ENCODE peak calls at places on chromosome X, in six cellular contexts. One of them, this sample, is unnamed.

GRCh38 chrX:82648062-82648461 is 860.0 kb upstream of the POU3F4 start:
- DNase-seq in GM12878: no peak
- DNase-seq in HCT116: no peak
- DNase-seq in SK-N-SH: no peak
- DNase-seq in K562: no peak
- DNase-seq in HepG2: no peak
- DNase-seq in this sample: no peak

GRCh38 chrX:130830599-130831346 is 72.2 kb downstream of the ENOX2 start:
- DNase-seq in K562: peak; percentile 43
- DNase-seq in GM12878: no peak
- DNase-seq in SK-N-SH: no peak
- DNase-seq in HepG2: no peak
- DNase-seq in HCT116: no peak
- DNase-seq in this sample: no peak

GRCh38 chrX:87299563-87300160 is 217.9 kb upstream of the KLHL4 start:
- DNase-seq in HepG2: peak; percentile 0
- DNase-seq in HCT116: no peak
- DNase-seq in SK-N-SH: no peak
- DNase-seq in GM12878: no peak
- DNase-seq in K562: peak; percentile 21
- DNase-seq in this sample: no peak

GRCh38 chrX:2418000-2418399 is 82.8 kb downstream of the DHRSX start:
- DNase-seq in GM12878: no peak
- DNase-seq in K562: no peak
- DNase-seq in SK-N-SH: no peak
- DNase-seq in HCT116: no peak
- DNase-seq in HepG2: no peak
- DNase-seq in this sample: no peak

GRCh38 chrX:132093239-132093860 is 34.5 kb downstream of the FRMD7 start:
- DNase-seq in K562: no peak
- DNase-seq in GM12878: no peak
- DNase-seq in HCT116: no peak
- DNase-seq in HepG2: no peak
- DNase-seq in SK-N-SH: peak; percentile 56
- DNase-seq in this sample: no peak

GRCh38 chrX:29872831-29873230 is 342.5 kb upstream of the MAGEB2 start:
- DNase-seq in HepG2: no peak
- DNase-seq in K562: no peak
- DNase-seq in HCT116: no peak
- DNase-seq in SK-N-SH: no peak
- DNase-seq in GM12878: no peak
- DNase-seq in this sample: no peak

GRCh38 chrX:101362757-101363156 is 14.2 kb upstream of the TIMM8A start:
- DNase-seq in HepG2: no peak
- DNase-seq in SK-N-SH: no peak
- DNase-seq in HCT116: no peak
- DNase-seq in K562: no peak
- DNase-seq in GM12878: no peak
- DNase-seq in this sample: no peak

GRCh38 chrX:39772057-39772832 is 325.5 kb downstream of the BCOR start:
- DNase-seq in HepG2: peak; percentile 81
- DNase-seq in SK-N-SH: no peak
- DNase-seq in GM12878: no peak
- DNase-seq in HCT116: no peak
- DNase-seq in K562: peak; percentile 56
- DNase-seq in this sample: no peak

GRCh38 chrX:79270401-79270800 is 96.7 kb downstream of the ITM2A start:
- DNase-seq in SK-N-SH: no peak
- DNase-seq in GM12878: peak; percentile 63
- DNase-seq in K562: peak; percentile 34
- DNase-seq in HepG2: no peak
- DNase-seq in HCT116: no peak
- DNase-seq in this sample: peak; percentile 4

GRCh38 chrX:35499071-35499862 is 298.9 kb upstream of the MAGEB16 start:
- DNase-seq in SK-N-SH: peak; percentile 3
- DNase-seq in HCT116: no peak
- DNase-seq in HepG2: no peak
- DNase-seq in K562: no peak
- DNase-seq in GM12878: no peak
- DNase-seq in this sample: no peak

GRCh38 chrX:39310925-39311324 is 509.7 kb downstream of the MID1IP1 start:
- DNase-seq in HCT116: no peak
- DNase-seq in GM12878: no peak
- DNase-seq in HepG2: no peak
- DNase-seq in K562: no peak
- DNase-seq in SK-N-SH: no peak
- DNase-seq in this sample: no peak

GRCh38 chrX:15747626-15748173 is 9.6 kb downstream of the CA5B start:
- DNase-seq in HepG2: no peak
- DNase-seq in HCT116: no peak
- DNase-seq in GM12878: no peak
- DNase-seq in SK-N-SH: no peak
- DNase-seq in K562: peak; percentile 57
- DNase-seq in this sample: no peak

GRCh38 chrX:39974228-39974627 is 123.5 kb downstream of the BCOR start:
- DNase-seq in GM12878: no peak
- DNase-seq in HCT116: no peak
- DNase-seq in SK-N-SH: no peak
- DNase-seq in K562: no peak
- DNase-seq in HepG2: peak; percentile 24
- DNase-seq in this sample: no peak

GRCh38 chrX:337331-337831 is 18.8 kb upstream of the GTPBP6 start:
- DNase-seq in K562: no peak
- DNase-seq in SK-N-SH: no peak
- DNase-seq in GM12878: no peak
- DNase-seq in HepG2: no peak
- DNase-seq in HCT116: no peak
- DNase-seq in this sample: no peak

GRCh38 chrX:340121-340520 is 21.5 kb upstream of the GTPBP6 start:
- DNase-seq in SK-N-SH: no peak
- DNase-seq in HCT116: no peak
- DNase-seq in GM12878: no peak
- DNase-seq in K562: no peak
- DNase-seq in HepG2: no peak
- DNase-seq in this sample: no peak

GRCh38 chrX:340641-341423 is 22.2 kb upstream of the GTPBP6 start:
- DNase-seq in HCT116: no peak
- DNase-seq in HepG2: no peak
- DNase-seq in GM12878: no peak
- DNase-seq in SK-N-SH: no peak
- DNase-seq in K562: no peak
- DNase-seq in this sample: no peak

GRCh38 chrX:338281-338835 is 19.8 kb upstream of the GTPBP6 start:
- DNase-seq in HCT116: no peak
- DNase-seq in HepG2: no peak
- DNase-seq in K562: no peak
- DNase-seq in GM12878: no peak
- DNase-seq in SK-N-SH: no peak
- DNase-seq in this sample: no peak

GRCh38 chrX:338836-339400 is 20.3 kb upstream of the GTPBP6 start:
- DNase-seq in GM12878: no peak
- DNase-seq in K562: no peak
- DNase-seq in HepG2: no peak
- DNase-seq in HCT116: no peak
- DNase-seq in SK-N-SH: no peak
- DNase-seq in this sample: no peak
- TF ChIP-seq REST in GM12878: no peak
- TF ChIP-seq REST in K562: no peak
- TF ChIP-seq REST in HepG2: no peak
- TF ChIP-seq REST in HCT116: no peak
- TF ChIP-seq REST in SK-N-SH: no peak
- TF ChIP-seq REST in this sample: no peak

GRCh38 chrX:153971124-153971631 is 440 bp downstream of the HCFC1 start:
- DNase-seq in K562: peak; percentile 90
- DNase-seq in SK-N-SH: peak; percentile 93
- DNase-seq in HCT116: peak; percentile 60
- DNase-seq in HepG2: peak; percentile 65
- DNase-seq in GM12878: peak; percentile 65
- DNase-seq in this sample: peak; percentile 70

GRCh38 chrX:153968754-153969124 is 2.9 kb downstream of the HCFC1 start:
- DNase-seq in HCT116: no peak
- DNase-seq in SK-N-SH: no peak
- DNase-seq in GM12878: no peak
- DNase-seq in K562: peak; percentile 75
- DNase-seq in HepG2: no peak
- DNase-seq in this sample: no peak

GRCh38 chrX:153970398-153971123 is 1.1 kb downstream of the HCFC1 start:
- DNase-seq in GM12878: no peak
- DNase-seq in HepG2: peak; percentile 29
- DNase-seq in K562: peak; percentile 87
- DNase-seq in HCT116: no peak
- DNase-seq in SK-N-SH: peak; percentile 77
- DNase-seq in this sample: no peak

GRCh38 chrX:153969125-153969903 is 2.3 kb downstream of the HCFC1 start:
- DNase-seq in K562: no peak
- DNase-seq in GM12878: no peak
- DNase-seq in HepG2: no peak
- DNase-seq in SK-N-SH: no peak
- DNase-seq in HCT116: no peak
- DNase-seq in this sample: no peak

DNA sequence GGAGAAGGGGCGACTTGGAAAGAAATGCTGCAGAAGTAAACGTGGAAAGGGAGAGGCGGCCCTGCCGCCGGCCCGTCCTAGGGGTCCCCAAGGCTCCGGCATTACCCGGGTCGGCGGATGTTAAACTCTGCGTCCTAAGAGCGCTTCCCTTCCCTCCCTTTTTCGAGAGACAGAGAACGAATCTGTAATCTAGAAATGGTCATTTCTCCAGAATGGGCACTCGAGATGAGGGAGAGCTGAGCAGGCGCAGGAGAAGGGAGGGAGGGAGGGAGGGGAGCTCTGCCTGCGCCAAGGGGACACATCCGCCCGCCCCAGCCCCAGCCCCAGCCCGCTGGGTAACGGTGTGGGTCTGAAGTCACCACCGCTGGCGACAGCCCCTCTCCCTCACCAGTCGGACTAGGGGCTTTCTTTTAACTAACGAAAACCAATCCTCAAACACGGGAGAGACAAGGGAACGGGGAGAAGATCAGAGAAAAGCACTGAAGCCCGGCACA is 1.7 kb downstream of the HCFC1 start:
- DNase-seq in HepG2: no peak
- DNase-seq in K562: peak; percentile 63
- DNase-seq in SK-N-SH: peak; percentile 59
- DNase-seq in HCT116: no peak
- DNase-seq in GM12878: no peak
- DNase-seq in this sample: no peak
- H3K4me1 ChIP-seq in HepG2: peaks cover 53% of the 10 kb centered on the region
- H3K4me1 ChIP-seq in K562: peaks cover 40% of the 10 kb centered on the region
- H3K4me1 ChIP-seq in SK-N-SH: peaks cover 51% of the 10 kb centered on the region
- H3K4me1 ChIP-seq in HCT116: peaks cover 12% of the 10 kb centered on the region
- H3K4me1 ChIP-seq in GM12878: peaks cover 19% of the 10 kb centered on the region
- H3K4me1 ChIP-seq in this sample: peaks cover 39% of the 10 kb centered on the region

GRCh38 chrX:16978193-16978984 is 31.9 kb downstream of the REPS2 start:
- DNase-seq in HCT116: no peak
- DNase-seq in K562: no peak
- DNase-seq in HepG2: no peak
- DNase-seq in SK-N-SH: no peak
- DNase-seq in GM12878: no peak
- DNase-seq in this sample: no peak
- TF ChIP-seq SIN3A in HCT116: no peak
- TF ChIP-seq SIN3A in K562: no peak
- TF ChIP-seq SIN3A in HepG2: no peak
- TF ChIP-seq SIN3A in SK-N-SH: no peak
- TF ChIP-seq SIN3A in GM12878: no peak
- TF ChIP-seq SIN3A in this sample: no peak

DNA sequence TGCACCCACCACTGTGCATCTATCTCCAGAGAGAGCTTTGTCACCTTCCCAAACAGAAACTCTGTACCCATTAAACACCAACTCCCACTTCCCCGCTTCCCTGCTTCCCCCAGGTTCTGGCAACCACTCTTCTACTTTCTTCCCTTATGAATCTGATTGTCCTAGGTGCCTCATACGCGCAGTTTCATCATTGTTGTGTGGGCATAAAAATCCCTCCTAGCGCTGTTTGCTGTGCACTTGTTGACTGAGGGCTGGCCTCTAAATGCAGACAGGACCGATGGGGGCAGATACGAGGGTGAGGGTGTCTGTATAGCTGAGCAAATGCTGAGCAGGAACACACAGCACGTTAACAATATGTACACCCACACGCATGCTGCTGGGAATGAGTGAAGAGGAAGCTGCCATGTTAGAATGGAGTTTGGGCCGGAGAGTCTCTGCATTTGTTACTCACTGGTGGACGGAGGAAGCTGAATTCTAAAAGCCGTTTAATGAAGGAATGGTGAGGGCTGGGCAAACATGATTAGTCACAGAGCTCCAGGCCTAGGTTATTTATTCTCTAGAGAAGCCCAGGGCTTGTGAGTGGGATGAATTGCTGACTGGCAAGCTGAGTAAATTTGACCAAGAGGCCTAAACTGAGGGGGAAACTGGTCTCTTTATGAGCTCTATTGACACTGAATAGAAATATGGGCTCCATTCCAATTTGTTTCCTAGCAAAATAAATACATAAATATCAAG is 95.7 kb upstream of the RPS6KA3 start:
- DNase-seq in HCT116: no peak
- DNase-seq in GM12878: no peak
- DNase-seq in HepG2: peak; percentile 93
- DNase-seq in K562: peak; percentile 12
- DNase-seq in SK-N-SH: no peak
- DNase-seq in this sample: no peak
- TF ChIP-seq REST in HCT116: no peak
- TF ChIP-seq REST in GM12878: no peak
- TF ChIP-seq REST in HepG2: no peak
- TF ChIP-seq REST in K562: no peak
- TF ChIP-seq REST in SK-N-SH: no peak
- TF ChIP-seq REST in this sample: no peak

DNA sequence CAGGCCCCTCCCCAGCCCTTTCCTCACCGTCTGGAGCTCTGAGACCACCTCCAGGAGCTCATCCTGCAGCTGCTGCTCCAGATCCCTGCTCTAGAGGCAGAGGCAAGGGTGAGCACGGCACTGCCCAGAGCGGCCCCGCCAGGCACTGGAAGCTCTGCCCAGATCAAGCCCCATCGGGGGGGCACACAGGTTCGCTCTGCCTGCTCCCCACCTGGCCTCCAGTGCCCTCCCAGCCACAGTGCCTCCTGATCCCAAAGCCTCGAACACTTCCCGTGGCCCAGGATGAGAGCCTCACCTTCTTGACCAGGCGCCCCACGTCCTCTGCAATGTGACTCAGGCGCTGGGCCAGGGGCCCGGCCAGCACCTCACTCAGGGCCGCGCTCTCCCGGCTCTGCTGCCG is 5.0 kb downstream of the ARHGAP4 start:
- DNase-seq in HCT116: no peak
- DNase-seq in K562: no peak
- DNase-seq in GM12878: no peak
- DNase-seq in HepG2: no peak
- DNase-seq in SK-N-SH: peak; percentile 47
- DNase-seq in this sample: no peak
- H3K4me1 ChIP-seq in HCT116: peaks cover 8% of the 10 kb centered on the region
- H3K4me1 ChIP-seq in K562: peaks cover 12% of the 10 kb centered on the region
- H3K4me1 ChIP-seq in GM12878: peaks cover 9% of the 10 kb centered on the region
- H3K4me1 ChIP-seq in HepG2: peaks cover 45% of the 10 kb centered on the region
- H3K4me1 ChIP-seq in SK-N-SH: peaks cover 51% of the 10 kb centered on the region
- H3K4me1 ChIP-seq in this sample: peaks cover 27% of the 10 kb centered on the region

GRCh38 chrX:69388526-69388925 is 115.6 kb upstream of the NALF2 start:
- DNase-seq in GM12878: no peak
- DNase-seq in HCT116: no peak
- DNase-seq in SK-N-SH: no peak
- DNase-seq in HepG2: no peak
- DNase-seq in K562: no peak
- DNase-seq in this sample: no peak
- TF ChIP-seq SIN3A in GM12878: no peak
- TF ChIP-seq SIN3A in HCT116: no peak
- TF ChIP-seq SIN3A in SK-N-SH: no peak
- TF ChIP-seq SIN3A in HepG2: no peak
- TF ChIP-seq SIN3A in K562: no peak
- TF ChIP-seq SIN3A in this sample: no peak

GRCh38 chrX:136687457-136687856 is 39.5 kb downstream of the CD40LG start:
- DNase-seq in K562: no peak
- DNase-seq in GM12878: no peak
- DNase-seq in HCT116: no peak
- DNase-seq in SK-N-SH: no peak
- DNase-seq in HepG2: no peak
- DNase-seq in this sample: no peak
- TF ChIP-seq REST in K562: no peak
- TF ChIP-seq REST in GM12878: no peak
- TF ChIP-seq REST in HCT116: no peak
- TF ChIP-seq REST in SK-N-SH: no peak
- TF ChIP-seq REST in HepG2: no peak
- TF ChIP-seq REST in this sample: no peak

This sample was measured in Panc1.